ENCODE peak calls at places on chromosomes 1 and 21, in ten cellular contexts. M, B, D, X, K, T, I, F, J and V are unnamed samples.

GRCh38 chr1:85579619-85580018 is 942 bp upstream of the CCN1 start:
- DNase-seq in K (peak; percentile 51), F (no peak), J (no peak), M (peak; percentile 66), I (no peak), T (no peak), D (no peak), B (no peak), X (peak; percentile 87), V (peak; percentile 29)

GRCh38 chr1:21530368-21531016 is 21.3 kb downstream of the ALPL start:
- DNase-seq in B (no peak), F (no peak), I (no peak), M (no peak), T (no peak), K (no peak), D (peak; percentile 47), J (no peak), X (no peak), V (no peak)

GRCh38 chr1:75811211-75811981 is 14.7 kb downstream of the MSH4 start:
- DNase-seq in X (peak; percentile 7), T (no peak), M (no peak), I (no peak), B (no peak), F (peak; percentile 48), J (no peak), D (peak; percentile 58), K (no peak), V (no peak)

GRCh38 chr21:45719177-45719802 is 75.8 kb downstream of the PCBP3 start:
- DNase-seq in K (no peak), J (no peak), I (no peak), B (no peak), X (no peak), M (no peak), F (no peak), D (no peak), T (no peak), V (no peak)

GRCh38 chr21:42818328-42818749 is 61.0 kb downstream of the WDR4 start:
- DNase-seq in F (peak; percentile 66), K (peak; percentile 78), J (peak; percentile 85), M (no peak), D (peak; percentile 41), X (peak; percentile 36), T (no peak), B (peak; percentile 81), I (peak; percentile 56), V (peak; percentile 11)

GRCh38 chr1:29650476-29650875 is 414.2 kb downstream of the PTPRU start:
- DNase-seq in T (no peak), J (no peak), M (no peak), X (no peak), K (no peak), B (no peak), I (no peak), F (no peak), D (no peak), V (no peak)

GRCh38 chr21:28516996-28517592 is 475.6 kb downstream of the LTN1 start:
- DNase-seq in T (peak; percentile 52), B (peak; percentile 75), F (peak; percentile 71), J (peak; percentile 53), D (peak; percentile 22), I (peak; percentile 39), X (no peak), M (no peak), K (peak; percentile 92), V (no peak)

GRCh38 chr1:71521655-71522264 is 440.9 kb upstream of the ZRANB2 start:
- DNase-seq in B (peak; percentile 30), I (no peak), J (no peak), X (peak; percentile 55), M (peak; percentile 27), T (no peak), D (peak; percentile 11), F (peak; percentile 59), K (peak; percentile 54), V (peak; percentile 3)

GRCh38 chr1:248842781-248843331 is 4.8 kb downstream of the ZNF672 start:
- DNase-seq in F (peak; percentile 97), B (no peak), T (no peak), D (no peak), K (no peak), J (no peak), M (no peak), X (no peak), I (no peak), V (no peak)

GRCh38 chr1:66439028-66439427 is 94.9 kb upstream of the SGIP1 start:
- DNase-seq in D (no peak), T (no peak), K (no peak), X (peak; percentile 64), M (no peak), I (no peak), B (no peak), J (no peak), F (peak; percentile 63), V (peak; percentile 53)

GRCh38 chr1:14142397-14143095 is 442.6 kb downstream of the PRDM2 start:
- DNase-seq in X (no peak), T (no peak), D (no peak), J (no peak), B (no peak), I (no peak), M (peak; percentile 43), F (no peak), K (no peak), V (no peak)

GRCh38 chr1:186741640-186742039 is 61.4 kb upstream of the PTGS2 start:
- DNase-seq in X (no peak), T (no peak), J (no peak), D (no peak), F (peak; percentile 59), K (no peak), I (no peak), M (no peak), B (no peak), V (no peak)

GRCh38 chr1:210571356-210572334 is 242.9 kb downstream of the HHAT start:
- DNase-seq in M (no peak), T (no peak), I (no peak), D (no peak), F (no peak), K (no peak), B (no peak), J (no peak), X (no peak), V (no peak)
- TF ChIP-seq CTCF in M (no peak), T (no peak), I (no peak), D (no peak), F (no peak), K (no peak), B (no peak), J (no peak), X (no peak), V (no peak)

GRCh38 chr1:9281907-9282306 is 10.8 kb upstream of the SPSB1 start:
- DNase-seq in K (no peak), T (no peak), J (no peak), I (no peak), D (no peak), M (no peak), X (no peak), B (no peak), F (peak; percentile 36), V (no peak)

GRCh38 chr1:9278585-9279153 is 14.0 kb upstream of the SPSB1 start:
- DNase-seq in X (no peak), T (no peak), B (no peak), J (no peak), F (no peak), D (no peak), K (no peak), M (no peak), I (no peak), V (no peak)

GRCh38 chr1:9279172-9279840 is 13.4 kb upstream of the SPSB1 start:
- DNase-seq in I (no peak), F (no peak), D (no peak), B (no peak), K (no peak), M (no peak), X (no peak), J (no peak), T (no peak), V (no peak)

GRCh38 chr1:9281071-9281827 is 11.4 kb upstream of the SPSB1 start:
- DNase-seq in J (no peak), T (no peak), F (no peak), I (no peak), K (no peak), M (no peak), X (peak; percentile 88), D (no peak), B (no peak), V (no peak)

GRCh38 chr1:9280015-9280860 is 12.5 kb upstream of the SPSB1 start:
- DNase-seq in K (peak; percentile 43), M (peak; percentile 69), I (no peak), D (peak; percentile 92), F (peak; percentile 96), B (no peak), J (peak; percentile 84), T (no peak), X (peak; percentile 95), V (peak; percentile 83)
- TF ChIP-seq CTCF in K (no peak), M (no peak), I (no peak), D (no peak), F (no peak), B (no peak), J (no peak), T (no peak), X (peak; percentile 32), V (no peak)

GRCh38 chr1:25098717-25099116 is 133.6 kb downstream of the SYF2 start:
- DNase-seq in T (no peak), X (no peak), K (no peak), J (no peak), D (no peak), I (no peak), F (no peak), M (no peak), B (no peak), V (no peak)
- TF ChIP-seq CTCF in T (no peak), X (no peak), K (no peak), J (no peak), D (no peak), I (no peak), F (no peak), M (no peak), B (no peak), V (no peak)

GRCh38 chr1:57424231-57425027 is 569 bp upstream of the DAB1 start:
- DNase-seq in F (peak; percentile 40), B (peak; percentile 64), K (peak; percentile 83), M (no peak), T (peak; percentile 57), J (peak; percentile 66), I (no peak), X (peak; percentile 42), D (peak; percentile 15), V (peak; percentile 7)
- TF ChIP-seq CTCF in F (peak; percentile 59), B (peak; percentile 28), K (peak; percentile 96), M (peak; percentile 82), T (peak; percentile 84), J (no peak), I (no peak), X (peak; percentile 79), D (peak; percentile 79), V (peak; percentile 85)

DNA sequence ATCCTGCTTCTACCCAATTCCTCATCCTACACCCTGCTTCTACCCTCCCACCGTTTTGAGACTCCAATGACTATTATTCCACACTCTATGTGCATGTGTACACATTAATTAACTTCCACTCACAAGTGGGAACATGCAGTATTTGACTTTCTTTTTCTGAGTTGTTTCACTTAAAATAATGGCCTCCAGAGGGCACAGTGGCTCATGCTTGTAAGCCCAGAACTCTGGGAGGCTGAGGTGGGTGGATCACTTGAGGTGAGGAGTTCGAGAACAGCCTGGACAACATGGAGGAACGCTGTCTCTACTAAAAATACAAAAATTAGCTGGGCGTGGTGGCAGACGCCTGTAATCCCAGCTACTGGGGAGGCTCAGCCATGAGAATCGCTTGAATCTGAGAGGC is 464.8 kb downstream of the PTBP2 start:
- DNase-seq in T (no peak), J (no peak), B (no peak), K (peak; percentile 62), I (no peak), D (peak; percentile 10), F (peak; percentile 24), X (no peak), M (no peak), V (no peak)
- TF ChIP-seq CTCF in T (peak; percentile 7), J (no peak), B (no peak), K (peak; percentile 66), I (no peak), D (peak; percentile 44), F (no peak), X (peak; percentile 17), M (no peak), V (no peak)